ENCODE peak calls at places on chromosomes 5 and 9, in ten cellular contexts. R is A549, U is WTC11, Y is K562, G is HCT116, L is GM12878, H is SK-N-SH, Q is HepG2, F is H1, P is endothelial cell of umbilical vein. X is an unnamed sample.
A peak's percentile ranks its signal among the peaks of the same experiment; 100 is the strongest.

GRCh38 chr9:116549061-116549664 is 137.9 kb upstream of the TRIM32 start:
- DNase-seq in R (peak; percentile 95), U (no peak), Y (peak; percentile 37), G (peak; percentile 83), L (no peak), H (no peak), Q (peak; percentile 91), F (no peak), P (no peak), X (peak; percentile 89)

GRCh38 chr9:127349483-127350127 is 47.4 kb upstream of the SLC2A8 start:
- DNase-seq in R (no peak), U (no peak), Y (no peak), G (no peak), L (no peak), H (no peak), Q (no peak), F (no peak), P (no peak), X (no peak)

GRCh38 chr9:84170521-84171141 is 169.9 kb downstream of the SLC28A3 start:
- DNase-seq in R (peak; percentile 30), U (peak; percentile 22), Y (peak; percentile 21), G (peak; percentile 81), L (no peak), H (peak; percentile 46), Q (peak; percentile 45), F (no peak), P (peak; percentile 33), X (no peak)

GRCh38 chr9:114005371-114006154 is 72.5 kb downstream of the AMBP start:
- DNase-seq in R (no peak), U (peak; percentile 5), Y (no peak), G (no peak), L (no peak), H (no peak), Q (no peak), F (no peak), P (no peak), X (no peak)

GRCh38 chr5:67983251-67983941 is 232.2 kb upstream of the PIK3R1 start:
- DNase-seq in R (no peak), U (no peak), Y (no peak), G (peak; percentile 42), L (no peak), H (no peak), Q (no peak), F (no peak), P (peak; percentile 41), X (peak; percentile 45)

GRCh38 chr9:112051812-112052211 is 123.3 kb downstream of the SUSD1 start:
- DNase-seq in R (no peak), U (no peak), Y (no peak), G (no peak), L (no peak), H (no peak), Q (no peak), F (no peak), P (no peak), X (no peak)

GRCh38 chr9:119841005-119841404 is 471.8 kb upstream of the BRINP1 start:
- DNase-seq in R (no peak), U (no peak), Y (no peak), G (no peak), L (no peak), H (no peak), Q (no peak), F (no peak), P (no peak), X (no peak)

GRCh38 chr5:144598451-144599068 is 427.9 kb downstream of the KCTD16 start:
- DNase-seq in R (no peak), U (peak; percentile 38), Y (no peak), G (no peak), L (no peak), H (peak; percentile 9), Q (no peak), F (no peak), P (no peak), X (no peak)

GRCh38 chr5:60959156-60959555 is 14.2 kb downstream of the NDUFAF2 start:
- DNase-seq in R (no peak), U (no peak), Y (no peak), G (peak; percentile 21), L (no peak), H (peak; percentile 14), Q (no peak), F (no peak), P (peak; percentile 56), X (peak; percentile 22)

GRCh38 chr5:140398379-140398811 is 3.2 kb upstream of the ANKHD1 start:
- DNase-seq in R (peak; percentile 8), U (no peak), Y (no peak), G (no peak), L (no peak), H (no peak), Q (peak; percentile 20), F (no peak), P (no peak), X (peak; percentile 15)

GRCh38 chr5:166529200-166529599 is 1762.2 kb upstream of the WWC1 start:
- DNase-seq in R (no peak), U (no peak), Y (no peak), G (no peak), L (no peak), H (no peak), Q (no peak), F (no peak), P (no peak), X (no peak)

GRCh38 chr5:124642148-124642547 is 104.3 kb downstream of the ZNF608 start:
- DNase-seq in R (no peak), U (no peak), Y (no peak), G (no peak), L (no peak), H (no peak), Q (no peak), F (no peak), P (no peak), X (no peak)

GRCh38 chr9:94011134-94011533 is 56.0 kb upstream of the BARX1 start:
- DNase-seq in R (no peak), U (no peak), Y (no peak), G (no peak), L (no peak), H (no peak), Q (no peak), F (no peak), P (no peak), X (no peak)

GRCh38 chr5:36691241-36691640 is 84.8 kb downstream of the SLC1A3 start:
- DNase-seq in R (no peak), U (no peak), Y (no peak), G (no peak), L (no peak), H (no peak), Q (no peak), F (no peak), P (no peak), X (peak; percentile 36)

DNA sequence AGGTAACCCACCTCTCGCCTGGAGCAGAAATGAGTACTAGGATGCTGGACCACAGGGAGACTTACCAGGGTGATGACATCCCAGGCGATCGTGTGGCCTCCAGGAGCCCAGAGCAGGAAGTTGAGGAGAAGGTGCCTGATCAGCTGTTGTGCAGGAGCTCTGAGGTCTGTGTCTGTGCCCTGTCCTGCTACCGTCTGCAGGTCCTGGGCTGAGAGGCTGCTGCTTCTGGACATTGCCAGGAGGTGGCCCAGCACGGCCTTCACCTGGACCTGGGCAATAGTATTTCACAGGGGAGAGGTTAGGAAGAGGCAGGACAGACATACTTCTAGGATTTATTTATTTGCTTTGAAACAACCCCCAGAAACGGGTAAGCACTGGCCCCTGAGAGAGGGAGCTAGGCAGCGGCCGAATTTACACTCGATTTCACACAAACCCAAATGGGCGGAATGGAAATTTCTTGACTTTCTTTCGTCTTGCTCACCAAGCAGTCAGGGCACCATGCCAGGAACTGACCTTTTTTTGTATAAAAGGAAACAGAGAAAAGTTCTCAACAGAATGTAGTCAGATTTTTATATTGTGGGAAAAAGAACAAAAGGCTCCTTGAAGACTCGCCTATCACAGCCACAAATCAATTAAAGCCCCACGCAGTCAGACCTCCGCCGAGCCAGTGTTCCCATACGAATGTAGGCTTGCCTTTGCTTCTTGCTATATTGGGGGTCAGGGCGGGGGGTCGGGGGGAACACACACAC is 210.3 kb downstream of the FANCC start:
- DNase-seq in R (no peak), U (no peak), Y (no peak), G (no peak), L (no peak), H (no peak), Q (no peak), F (no peak), P (peak; percentile 83), X (no peak)
- TF ChIP-seq MAX in R (no peak), U (no peak), Y (no peak), G (no peak), L (no peak), H (no peak), Q (no peak), F (no peak), P (no peak), X (no peak)

GRCh38 chr5:72692273-72692672 is 124.2 kb upstream of the TNPO1 start:
- DNase-seq in R (no peak), U (no peak), Y (no peak), G (no peak), L (no peak), H (no peak), Q (no peak), F (no peak), P (no peak), X (no peak)
- TF ChIP-seq MAX in R (no peak), U (no peak), Y (no peak), G (no peak), L (no peak), H (no peak), Q (no peak), F (no peak), P (no peak), X (no peak)

GRCh38 chr9:125932012-125932411 is 184.8 kb downstream of the PBX3 start:
- DNase-seq in R (peak; percentile 18), U (no peak), Y (peak; percentile 5), G (peak; percentile 81), L (no peak), H (no peak), Q (no peak), F (no peak), P (peak; percentile 93), X (no peak)
- TF ChIP-seq MAX in R (no peak), U (no peak), Y (no peak), G (no peak), L (no peak), H (peak; percentile 33), Q (no peak), F (no peak), P (no peak), X (no peak)

GRCh38 chr5:10688651-10689171 is 72.3 kb downstream of the DAP start:
- DNase-seq in R (no peak), U (no peak), Y (no peak), G (no peak), L (no peak), H (no peak), Q (no peak), F (no peak), P (no peak), X (no peak)

GRCh38 chr5:10686890-10687289 is 74.1 kb downstream of the DAP start:
- DNase-seq in R (no peak), U (no peak), Y (no peak), G (no peak), L (no peak), H (no peak), Q (no peak), F (no peak), P (no peak), X (no peak)

GRCh38 chr5:10691826-10692785 is 68.9 kb downstream of the DAP start:
- DNase-seq in R (no peak), U (no peak), Y (no peak), G (no peak), L (no peak), H (no peak), Q (no peak), F (no peak), P (no peak), X (no peak)

GRCh38 chr5:10690460-10690859 is 70.6 kb downstream of the DAP start:
- DNase-seq in R (no peak), U (no peak), Y (no peak), G (no peak), L (no peak), H (no peak), Q (no peak), F (no peak), P (no peak), X (no peak)

GRCh38 chr5:10689391-10690081 is 71.5 kb downstream of the DAP start:
- DNase-seq in R (peak; percentile 64), U (peak; percentile 78), Y (peak; percentile 71), G (no peak), L (no peak), H (peak; percentile 60), Q (no peak), F (no peak), P (peak; percentile 35), X (peak; percentile 72)
- TF ChIP-seq MAX in R (no peak), U (no peak), Y (no peak), G (no peak), L (no peak), H (no peak), Q (no peak), F (no peak), P (no peak), X (no peak)

X was measured in NB4.